ENCODE peak calls at places on chromosome 14, in six cellular contexts. One of them, this sample, is unnamed.

GRCh38 chr14:100896369-100897060 is 7.0 kb downstream of the RTL1 start:
- DNase-seq in MM.1S: no peak
- DNase-seq in testis: peak; percentile 6
- DNase-seq in lung: no peak
- DNase-seq in neural progenitor cell: peak; percentile 54
- DNase-seq in H9: peak; percentile 23
- DNase-seq in this sample: peak; percentile 7

GRCh38 chr14:102029956-102030355 is 56.9 kb downstream of the HSP90AA1 start:
- DNase-seq in neural progenitor cell: no peak
- DNase-seq in H9: no peak
- DNase-seq in MM.1S: no peak
- DNase-seq in lung: no peak
- DNase-seq in testis: no peak
- DNase-seq in this sample: no peak

GRCh38 chr14:91953170-91953985 is 5.9 kb upstream of the FBLN5 start:
- DNase-seq in testis: peak; percentile 50
- DNase-seq in lung: no peak
- DNase-seq in H9: no peak
- DNase-seq in MM.1S: no peak
- DNase-seq in neural progenitor cell: no peak
- DNase-seq in this sample: no peak

GRCh38 chr14:55448146-55448614 is 7.8 kb upstream of the TBPL2 start:
- DNase-seq in testis: peak; percentile 41
- DNase-seq in MM.1S: no peak
- DNase-seq in H9: no peak
- DNase-seq in neural progenitor cell: no peak
- DNase-seq in lung: no peak
- DNase-seq in this sample: no peak

GRCh38 chr14:27242874-27243273 is 645.0 kb upstream of the NOVA1 start:
- DNase-seq in MM.1S: no peak
- DNase-seq in H9: no peak
- DNase-seq in testis: no peak
- DNase-seq in neural progenitor cell: no peak
- DNase-seq in lung: no peak
- DNase-seq in this sample: no peak

GRCh38 chr14:76771432-76771980 is 10.2 kb downstream of the VASH1 start:
- DNase-seq in testis: no peak
- DNase-seq in lung: no peak
- DNase-seq in H9: peak; percentile 23
- DNase-seq in MM.1S: no peak
- DNase-seq in neural progenitor cell: no peak
- DNase-seq in this sample: peak; percentile 24

GRCh38 chr14:46377305-46377704 is 274.3 kb downstream of the RPL10L start:
- DNase-seq in lung: no peak
- DNase-seq in neural progenitor cell: no peak
- DNase-seq in MM.1S: no peak
- DNase-seq in testis: no peak
- DNase-seq in H9: peak; percentile 34
- DNase-seq in this sample: no peak

GRCh38 chr14:74491952-74492351 is 1.2 kb downstream of the NPC2 start:
- DNase-seq in testis: peak; percentile 33
- DNase-seq in MM.1S: peak; percentile 59
- DNase-seq in H9: no peak
- DNase-seq in lung: no peak
- DNase-seq in neural progenitor cell: peak; percentile 50
- DNase-seq in this sample: no peak

GRCh38 chr14:24058951-24059475 is 7.2 kb downstream of the CARMIL3 start:
- DNase-seq in neural progenitor cell: no peak
- DNase-seq in lung: no peak
- DNase-seq in H9: peak; percentile 59
- DNase-seq in testis: no peak
- DNase-seq in MM.1S: no peak
- DNase-seq in this sample: peak; percentile 37

GRCh38 chr14:75132374-75133086 is 5.7 kb upstream of the NEK9 start:
- DNase-seq in neural progenitor cell: peak; percentile 81
- DNase-seq in H9: peak; percentile 43
- DNase-seq in lung: peak; percentile 42
- DNase-seq in testis: peak; percentile 75
- DNase-seq in MM.1S: peak; percentile 16
- DNase-seq in this sample: peak; percentile 69

GRCh38 chr14:70448633-70449032 is 3.3 kb upstream of the ADAM21 start:
- DNase-seq in neural progenitor cell: no peak
- DNase-seq in lung: no peak
- DNase-seq in H9: no peak
- DNase-seq in MM.1S: no peak
- DNase-seq in testis: no peak
- DNase-seq in this sample: no peak

GRCh38 chr14:101823511-101824120 is 62.1 kb downstream of the PPP2R5C start:
- DNase-seq in MM.1S: no peak
- DNase-seq in lung: no peak
- DNase-seq in testis: no peak
- DNase-seq in H9: no peak
- DNase-seq in neural progenitor cell: no peak
- DNase-seq in this sample: peak; percentile 54

GRCh38 chr14:44720707-44721106 is 213.6 kb upstream of the FSCB start:
- DNase-seq in testis: no peak
- DNase-seq in lung: no peak
- DNase-seq in MM.1S: no peak
- DNase-seq in neural progenitor cell: no peak
- DNase-seq in H9: no peak
- DNase-seq in this sample: no peak

GRCh38 chr14:68683326-68683725 is 109.5 kb downstream of the ZFP36L1 start:
- DNase-seq in MM.1S: no peak
- DNase-seq in H9: no peak
- DNase-seq in lung: no peak
- DNase-seq in testis: no peak
- DNase-seq in neural progenitor cell: no peak
- DNase-seq in this sample: no peak

GRCh38 chr14:104387000-104387384 is 192.6 kb upstream of the C14orf180 start:
- DNase-seq in neural progenitor cell: no peak
- DNase-seq in MM.1S: no peak
- DNase-seq in lung: no peak
- DNase-seq in testis: no peak
- DNase-seq in H9: peak; percentile 22
- DNase-seq in this sample: no peak

GRCh38 chr14:92988786-92989755 is 66.1 kb downstream of the CHGA start:
- DNase-seq in neural progenitor cell: no peak
- DNase-seq in lung: no peak
- DNase-seq in MM.1S: no peak
- DNase-seq in H9: no peak
- DNase-seq in testis: no peak
- DNase-seq in this sample: no peak

GRCh38 chr14:81323621-81324400 is 76.3 kb downstream of the STON2 start:
- DNase-seq in testis: no peak
- DNase-seq in lung: peak; percentile 37
- DNase-seq in H9: peak; percentile 79
- DNase-seq in MM.1S: no peak
- DNase-seq in neural progenitor cell: peak; percentile 73
- DNase-seq in this sample: no peak

GRCh38 chr14:102472815-102473158 is 36.8 kb downstream of the ANKRD9 start:
- DNase-seq in H9: no peak
- DNase-seq in MM.1S: no peak
- DNase-seq in neural progenitor cell: no peak
- DNase-seq in testis: no peak
- DNase-seq in lung: no peak
- DNase-seq in this sample: peak; percentile 48

GRCh38 chr14:59570122-59570521 is 6.5 kb downstream of the CCDC175 start:
- DNase-seq in MM.1S: no peak
- DNase-seq in H9: no peak
- DNase-seq in lung: no peak
- DNase-seq in testis: no peak
- DNase-seq in neural progenitor cell: no peak
- DNase-seq in this sample: no peak

GRCh38 chr14:74503256-74503972 is 9.8 kb downstream of the ISCA2 start:
- DNase-seq in H9: no peak
- DNase-seq in testis: no peak
- DNase-seq in lung: no peak
- DNase-seq in neural progenitor cell: no peak
- DNase-seq in MM.1S: no peak
- DNase-seq in this sample: no peak

GRCh38 chr14:54186821-54187365 is 209.9 kb upstream of the CDKN3 start:
- DNase-seq in MM.1S: no peak
- DNase-seq in lung: no peak
- DNase-seq in neural progenitor cell: no peak
- DNase-seq in H9: no peak
- DNase-seq in testis: no peak
- DNase-seq in this sample: no peak

GRCh38 chr14:73759183-73759713 is 45.1 kb upstream of the PNMA1 start:
- DNase-seq in MM.1S: peak; percentile 41
- DNase-seq in H9: no peak
- DNase-seq in lung: peak; percentile 61
- DNase-seq in neural progenitor cell: peak; percentile 68
- DNase-seq in testis: peak; percentile 72
- DNase-seq in this sample: peak; percentile 78

GRCh38 chr14:60724080-60724618 is at the start of gene SIX4:
- DNase-seq in lung: peak; percentile 67
- DNase-seq in MM.1S: peak; percentile 67
- DNase-seq in H9: peak; percentile 94
- DNase-seq in neural progenitor cell: peak; percentile 92
- DNase-seq in testis: peak; percentile 78
- DNase-seq in this sample: peak; percentile 54

DNA sequence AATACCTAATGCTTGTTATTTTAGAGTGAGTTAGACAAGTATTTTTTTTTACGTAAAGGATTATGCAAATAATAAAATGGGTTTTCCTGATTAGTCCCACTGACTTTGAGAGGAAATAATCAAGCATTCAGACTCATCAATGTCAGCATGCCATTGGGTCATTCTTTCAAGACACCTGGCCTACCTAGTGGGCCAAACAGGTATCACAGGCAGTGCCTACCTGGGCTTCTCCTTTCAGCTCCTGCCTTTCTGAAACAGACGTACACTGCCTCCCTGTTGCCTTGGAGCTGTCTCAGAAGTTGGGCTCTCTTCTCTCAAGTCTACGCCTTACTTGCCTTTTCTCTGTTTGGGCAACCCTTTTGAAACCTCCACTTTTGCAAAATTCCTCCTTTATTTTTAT is 545.6 kb downstream of the SNAPC1 start:
- DNase-seq in MM.1S: no peak
- DNase-seq in neural progenitor cell: no peak
- DNase-seq in H9: peak; percentile 33
- DNase-seq in lung: no peak
- DNase-seq in testis: no peak
- DNase-seq in this sample: no peak
- TF ChIP-seq CTCF in MM.1S: no peak
- TF ChIP-seq CTCF in neural progenitor cell: no peak
- TF ChIP-seq CTCF in H9: peak; percentile 44
- TF ChIP-seq CTCF in lung: no peak
- TF ChIP-seq CTCF in testis: no peak
- TF ChIP-seq CTCF in this sample: no peak

DNA sequence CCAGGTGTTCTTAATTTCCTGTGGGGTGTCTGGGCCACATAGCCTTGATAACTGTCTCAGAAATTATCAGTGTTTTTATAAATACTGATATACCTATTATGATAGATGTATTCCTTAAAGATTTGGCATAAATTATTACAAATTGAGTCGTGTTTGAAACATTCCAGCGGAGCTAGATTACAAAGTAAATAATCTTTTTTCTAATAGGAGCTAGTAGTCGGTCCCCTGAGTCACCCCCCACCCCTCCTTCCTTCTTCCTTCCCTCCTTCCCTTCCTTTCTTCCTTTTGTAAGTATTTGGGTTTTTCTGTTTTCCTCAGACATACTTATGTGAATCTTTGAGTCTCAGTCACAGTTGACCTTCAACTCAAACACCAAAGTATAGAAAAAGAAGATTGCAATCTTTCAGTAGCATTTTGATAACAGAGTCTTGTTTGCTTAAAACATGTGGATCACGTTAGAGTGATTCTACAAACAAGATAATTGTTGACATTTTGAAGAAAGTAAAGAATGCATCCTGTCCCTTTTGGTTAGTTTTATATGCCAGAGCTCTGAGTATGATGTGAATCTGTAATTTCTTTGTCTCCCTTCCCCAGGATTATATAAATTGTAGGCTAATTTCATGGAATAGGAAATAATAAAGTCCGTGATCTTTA is 264.0 kb downstream of the FUT8 start:
- DNase-seq in neural progenitor cell: no peak
- DNase-seq in MM.1S: no peak
- DNase-seq in H9: no peak
- DNase-seq in testis: no peak
- DNase-seq in lung: no peak
- DNase-seq in this sample: no peak
- H3K27ac ChIP-seq in neural progenitor cell: no peak overlapping the region
- H3K27ac ChIP-seq in MM.1S: no peak overlapping the region
- H3K27ac ChIP-seq in H9: no peak overlapping the region
- H3K27ac ChIP-seq in testis: no peak overlapping the region
- H3K27ac ChIP-seq in lung: no peak overlapping the region
- H3K27ac ChIP-seq in this sample: no peak overlapping the region

GRCh38 chr14:33938131-33938949 is 12.5 kb downstream of the EGLN3 start:
- DNase-seq in H9: peak; percentile 68
- DNase-seq in MM.1S: no peak
- DNase-seq in testis: peak; percentile 66
- DNase-seq in neural progenitor cell: peak; percentile 82
- DNase-seq in lung: no peak
- DNase-seq in this sample: peak; percentile 78
- H3K27me3 ChIP-seq in H9: no peaks in the 10 kb centered on the region
- H3K27me3 ChIP-seq in MM.1S: no peaks in the 10 kb centered on the region
- H3K27me3 ChIP-seq in testis: no peaks in the 10 kb centered on the region
- H3K27me3 ChIP-seq in neural progenitor cell: no peaks in the 10 kb centered on the region
- H3K27me3 ChIP-seq in lung: no peaks in the 10 kb centered on the region
- H3K27me3 ChIP-seq in this sample: no peaks in the 10 kb centered on the region

DNA sequence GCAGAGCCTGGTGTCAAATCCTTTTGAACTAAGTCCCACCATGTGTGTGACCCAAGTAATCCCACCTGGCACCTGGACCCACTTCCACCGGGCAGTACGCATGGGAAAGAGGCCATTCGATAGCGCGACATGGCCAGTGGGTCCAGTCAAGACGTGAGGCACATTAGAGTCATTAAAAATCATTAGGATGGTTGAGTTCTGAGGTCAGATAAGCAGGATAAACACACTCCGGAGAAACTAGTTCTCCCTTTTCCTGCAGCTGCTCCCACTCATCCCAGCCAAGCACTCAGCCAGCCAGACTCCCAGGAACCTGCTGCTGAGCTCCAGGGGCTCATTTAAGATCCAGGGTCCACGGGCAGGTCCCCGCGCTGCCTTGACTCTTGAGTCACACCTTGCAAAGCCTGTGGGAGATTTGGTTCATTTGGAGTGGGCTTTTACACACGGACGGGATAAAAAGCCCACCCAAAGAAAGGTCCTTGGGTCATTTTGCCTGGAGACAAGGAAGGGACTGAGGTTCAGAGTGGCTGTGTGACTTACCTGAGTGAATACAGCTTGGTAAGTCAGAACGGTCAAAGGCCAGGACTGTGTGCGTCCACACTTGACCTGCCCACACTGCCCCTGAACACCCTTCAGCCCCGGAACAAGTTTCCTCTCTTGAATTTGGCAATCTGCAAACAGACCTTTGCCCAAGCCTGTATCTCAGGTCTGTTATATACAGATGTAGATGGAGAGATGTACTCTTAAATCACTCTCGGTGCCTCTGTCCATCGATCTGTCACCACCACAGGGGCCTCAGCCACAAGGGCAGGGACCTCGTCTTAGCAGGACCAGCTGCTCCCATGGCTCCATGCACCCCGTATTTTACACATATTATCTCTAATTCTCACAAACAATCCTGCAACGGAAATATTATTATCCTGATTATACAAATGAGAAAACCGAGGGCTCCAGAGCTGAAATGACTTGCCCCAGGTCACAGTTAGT is 313.7 kb downstream of the BCL11B start:
- DNase-seq in lung: no peak
- DNase-seq in neural progenitor cell: no peak
- DNase-seq in testis: no peak
- DNase-seq in H9: peak; percentile 11
- DNase-seq in MM.1S: no peak
- DNase-seq in this sample: no peak
- TF ChIP-seq CTCF in lung: no peak
- TF ChIP-seq CTCF in neural progenitor cell: no peak
- TF ChIP-seq CTCF in testis: no peak
- TF ChIP-seq CTCF in H9: no peak
- TF ChIP-seq CTCF in MM.1S: no peak
- TF ChIP-seq CTCF in this sample: no peak

This sample was measured in Peyer's patch.